ENCODE peak calls at places on chromosomes 7 and 10, in seven cellular contexts. One of them, this sample, is unnamed.

GRCh38 chr10:126583507-126584200 is 86.8 kb downstream of the C10orf90 start:
- DNase-seq in mammary epithelial cell: no peak
- DNase-seq in effector memory CD8-positive, alpha-beta T cell: no peak
- DNase-seq in naive thymus-derived CD8-positive, alpha-beta T cell: no peak
- DNase-seq in vagina: no peak
- DNase-seq in NCI-H510A treated with DMSO at 0.1 percent for 48 hours: no peak
- DNase-seq in stromal cell of bone marrow: no peak
- DNase-seq in this sample: no peak

GRCh38 chr10:94062611-94063010 is 68.9 kb downstream of the PLCE1 start:
- DNase-seq in stromal cell of bone marrow: no peak
- DNase-seq in naive thymus-derived CD8-positive, alpha-beta T cell: no peak
- DNase-seq in NCI-H510A treated with DMSO at 0.1 percent for 48 hours: no peak
- DNase-seq in vagina: no peak
- DNase-seq in mammary epithelial cell: no peak
- DNase-seq in effector memory CD8-positive, alpha-beta T cell: no peak
- DNase-seq in this sample: peak; percentile 21

GRCh38 chr10:60281792-60282353 is 107.8 kb downstream of the ANK3 start:
- DNase-seq in NCI-H510A treated with DMSO at 0.1 percent for 48 hours: no peak
- DNase-seq in stromal cell of bone marrow: no peak
- DNase-seq in vagina: no peak
- DNase-seq in effector memory CD8-positive, alpha-beta T cell: no peak
- DNase-seq in mammary epithelial cell: no peak
- DNase-seq in naive thymus-derived CD8-positive, alpha-beta T cell: no peak
- DNase-seq in this sample: no peak

GRCh38 chr7:18663321-18663720 is 167.8 kb downstream of the HDAC9 start:
- DNase-seq in vagina: no peak
- DNase-seq in mammary epithelial cell: no peak
- DNase-seq in stromal cell of bone marrow: no peak
- DNase-seq in effector memory CD8-positive, alpha-beta T cell: no peak
- DNase-seq in naive thymus-derived CD8-positive, alpha-beta T cell: no peak
- DNase-seq in NCI-H510A treated with DMSO at 0.1 percent for 48 hours: no peak
- DNase-seq in this sample: no peak

GRCh38 chr7:42010751-42011150 is 226.3 kb downstream of the GLI3 start:
- DNase-seq in NCI-H510A treated with DMSO at 0.1 percent for 48 hours: no peak
- DNase-seq in effector memory CD8-positive, alpha-beta T cell: no peak
- DNase-seq in mammary epithelial cell: no peak
- DNase-seq in vagina: no peak
- DNase-seq in stromal cell of bone marrow: no peak
- DNase-seq in naive thymus-derived CD8-positive, alpha-beta T cell: no peak
- DNase-seq in this sample: no peak

GRCh38 chr10:58531084-58531695 is 18.5 kb downstream of the BICC1 start:
- DNase-seq in vagina: no peak
- DNase-seq in stromal cell of bone marrow: peak; percentile 50
- DNase-seq in NCI-H510A treated with DMSO at 0.1 percent for 48 hours: peak; percentile 46
- DNase-seq in mammary epithelial cell: peak; percentile 68
- DNase-seq in effector memory CD8-positive, alpha-beta T cell: peak; percentile 31
- DNase-seq in naive thymus-derived CD8-positive, alpha-beta T cell: peak; percentile 33
- DNase-seq in this sample: peak; percentile 65

GRCh38 chr10:47354162-47354561 is 6.0 kb downstream of the RBP3 start:
- DNase-seq in NCI-H510A treated with DMSO at 0.1 percent for 48 hours: no peak
- DNase-seq in mammary epithelial cell: no peak
- DNase-seq in effector memory CD8-positive, alpha-beta T cell: no peak
- DNase-seq in vagina: no peak
- DNase-seq in naive thymus-derived CD8-positive, alpha-beta T cell: no peak
- DNase-seq in stromal cell of bone marrow: no peak
- DNase-seq in this sample: no peak

GRCh38 chr7:116145245-116145852 is 65.0 kb upstream of the TES start:
- DNase-seq in naive thymus-derived CD8-positive, alpha-beta T cell: no peak
- DNase-seq in vagina: no peak
- DNase-seq in effector memory CD8-positive, alpha-beta T cell: no peak
- DNase-seq in stromal cell of bone marrow: no peak
- DNase-seq in mammary epithelial cell: no peak
- DNase-seq in NCI-H510A treated with DMSO at 0.1 percent for 48 hours: no peak
- DNase-seq in this sample: no peak

GRCh38 chr10:32600317-32600716 is 154.4 kb downstream of the CCDC7 start:
- DNase-seq in vagina: no peak
- DNase-seq in effector memory CD8-positive, alpha-beta T cell: no peak
- DNase-seq in stromal cell of bone marrow: no peak
- DNase-seq in NCI-H510A treated with DMSO at 0.1 percent for 48 hours: no peak
- DNase-seq in naive thymus-derived CD8-positive, alpha-beta T cell: no peak
- DNase-seq in mammary epithelial cell: no peak
- DNase-seq in this sample: no peak

GRCh38 chr7:35839860-35840854 is 39.3 kb downstream of the SEPTIN7 start:
- DNase-seq in naive thymus-derived CD8-positive, alpha-beta T cell: no peak
- DNase-seq in NCI-H510A treated with DMSO at 0.1 percent for 48 hours: no peak
- DNase-seq in vagina: no peak
- DNase-seq in stromal cell of bone marrow: no peak
- DNase-seq in effector memory CD8-positive, alpha-beta T cell: no peak
- DNase-seq in mammary epithelial cell: peak; percentile 17
- DNase-seq in this sample: no peak

GRCh38 chr10:17878896-17879295 is 69.7 kb downstream of the MRC1 start:
- DNase-seq in effector memory CD8-positive, alpha-beta T cell: no peak
- DNase-seq in NCI-H510A treated with DMSO at 0.1 percent for 48 hours: no peak
- DNase-seq in stromal cell of bone marrow: no peak
- DNase-seq in mammary epithelial cell: no peak
- DNase-seq in vagina: no peak
- DNase-seq in naive thymus-derived CD8-positive, alpha-beta T cell: no peak
- DNase-seq in this sample: no peak

GRCh38 chr10:114350751-114351150 is 53.6 kb downstream of the AFAP1L2 start:
- DNase-seq in stromal cell of bone marrow: no peak
- DNase-seq in mammary epithelial cell: no peak
- DNase-seq in naive thymus-derived CD8-positive, alpha-beta T cell: no peak
- DNase-seq in NCI-H510A treated with DMSO at 0.1 percent for 48 hours: no peak
- DNase-seq in vagina: no peak
- DNase-seq in effector memory CD8-positive, alpha-beta T cell: no peak
- DNase-seq in this sample: no peak

GRCh38 chr7:13952921-13953320 is 36.5 kb downstream of the ETV1 start:
- DNase-seq in naive thymus-derived CD8-positive, alpha-beta T cell: no peak
- DNase-seq in NCI-H510A treated with DMSO at 0.1 percent for 48 hours: no peak
- DNase-seq in mammary epithelial cell: no peak
- DNase-seq in effector memory CD8-positive, alpha-beta T cell: no peak
- DNase-seq in vagina: no peak
- DNase-seq in stromal cell of bone marrow: no peak
- DNase-seq in this sample: no peak

GRCh38 chr7:98877692-98878364 is 504 bp upstream of the TRRAP start:
- DNase-seq in effector memory CD8-positive, alpha-beta T cell: no peak
- DNase-seq in mammary epithelial cell: no peak
- DNase-seq in stromal cell of bone marrow: no peak
- DNase-seq in vagina: no peak
- DNase-seq in NCI-H510A treated with DMSO at 0.1 percent for 48 hours: no peak
- DNase-seq in naive thymus-derived CD8-positive, alpha-beta T cell: no peak
- DNase-seq in this sample: no peak

GRCh38 chr10:77024456-77024855 is 613.2 kb downstream of the KCNMA1 start:
- DNase-seq in mammary epithelial cell: no peak
- DNase-seq in vagina: no peak
- DNase-seq in naive thymus-derived CD8-positive, alpha-beta T cell: no peak
- DNase-seq in NCI-H510A treated with DMSO at 0.1 percent for 48 hours: no peak
- DNase-seq in effector memory CD8-positive, alpha-beta T cell: no peak
- DNase-seq in stromal cell of bone marrow: peak; percentile 21
- DNase-seq in this sample: no peak

GRCh38 chr10:73339436-73339835 is 19.2 kb downstream of the CFAP70 start:
- DNase-seq in naive thymus-derived CD8-positive, alpha-beta T cell: no peak
- DNase-seq in NCI-H510A treated with DMSO at 0.1 percent for 48 hours: no peak
- DNase-seq in effector memory CD8-positive, alpha-beta T cell: no peak
- DNase-seq in mammary epithelial cell: no peak
- DNase-seq in vagina: no peak
- DNase-seq in stromal cell of bone marrow: no peak
- DNase-seq in this sample: no peak

GRCh38 chr7:133301444-133301843 is 48.6 kb downstream of the EXOC4 start:
- DNase-seq in NCI-H510A treated with DMSO at 0.1 percent for 48 hours: no peak
- DNase-seq in mammary epithelial cell: no peak
- DNase-seq in stromal cell of bone marrow: peak; percentile 9
- DNase-seq in effector memory CD8-positive, alpha-beta T cell: no peak
- DNase-seq in naive thymus-derived CD8-positive, alpha-beta T cell: no peak
- DNase-seq in vagina: no peak
- DNase-seq in this sample: no peak

GRCh38 chr7:11261470-11261869 is 287.8 kb downstream of the PHF14 start:
- DNase-seq in effector memory CD8-positive, alpha-beta T cell: no peak
- DNase-seq in naive thymus-derived CD8-positive, alpha-beta T cell: no peak
- DNase-seq in stromal cell of bone marrow: no peak
- DNase-seq in NCI-H510A treated with DMSO at 0.1 percent for 48 hours: peak; percentile 81
- DNase-seq in mammary epithelial cell: peak; percentile 1
- DNase-seq in vagina: no peak
- DNase-seq in this sample: no peak

GRCh38 chr10:11146402-11147171 is 128.9 kb downstream of the CELF2 start:
- DNase-seq in vagina: no peak
- DNase-seq in naive thymus-derived CD8-positive, alpha-beta T cell: no peak
- DNase-seq in effector memory CD8-positive, alpha-beta T cell: no peak
- DNase-seq in mammary epithelial cell: no peak
- DNase-seq in NCI-H510A treated with DMSO at 0.1 percent for 48 hours: no peak
- DNase-seq in stromal cell of bone marrow: no peak
- DNase-seq in this sample: no peak

GRCh38 chr7:74025745-74026144 is 2.2 kb upstream of the ELN start:
- DNase-seq in stromal cell of bone marrow: no peak
- DNase-seq in mammary epithelial cell: no peak
- DNase-seq in NCI-H510A treated with DMSO at 0.1 percent for 48 hours: no peak
- DNase-seq in effector memory CD8-positive, alpha-beta T cell: no peak
- DNase-seq in naive thymus-derived CD8-positive, alpha-beta T cell: no peak
- DNase-seq in vagina: no peak
- DNase-seq in this sample: no peak

GRCh38 chr10:31526681-31527080 is 207.7 kb downstream of the ZEB1 start:
- DNase-seq in effector memory CD8-positive, alpha-beta T cell: no peak
- DNase-seq in naive thymus-derived CD8-positive, alpha-beta T cell: no peak
- DNase-seq in NCI-H510A treated with DMSO at 0.1 percent for 48 hours: no peak
- DNase-seq in mammary epithelial cell: no peak
- DNase-seq in stromal cell of bone marrow: no peak
- DNase-seq in vagina: no peak
- DNase-seq in this sample: no peak

GRCh38 chr7:4164556-4164955 is 517.5 kb upstream of the FOXK1 start:
- DNase-seq in stromal cell of bone marrow: no peak
- DNase-seq in naive thymus-derived CD8-positive, alpha-beta T cell: no peak
- DNase-seq in vagina: no peak
- DNase-seq in NCI-H510A treated with DMSO at 0.1 percent for 48 hours: no peak
- DNase-seq in effector memory CD8-positive, alpha-beta T cell: no peak
- DNase-seq in mammary epithelial cell: no peak
- DNase-seq in this sample: no peak

GRCh38 chr7:79312022-79312421 is 141.4 kb downstream of the MAGI2 start:
- DNase-seq in NCI-H510A treated with DMSO at 0.1 percent for 48 hours: no peak
- DNase-seq in mammary epithelial cell: no peak
- DNase-seq in naive thymus-derived CD8-positive, alpha-beta T cell: no peak
- DNase-seq in effector memory CD8-positive, alpha-beta T cell: no peak
- DNase-seq in vagina: no peak
- DNase-seq in stromal cell of bone marrow: no peak
- DNase-seq in this sample: no peak

GRCh38 chr7:150367187-150367510 is 1.5 kb upstream of the REPIN1 start:
- DNase-seq in vagina: no peak
- DNase-seq in naive thymus-derived CD8-positive, alpha-beta T cell: no peak
- DNase-seq in stromal cell of bone marrow: no peak
- DNase-seq in NCI-H510A treated with DMSO at 0.1 percent for 48 hours: no peak
- DNase-seq in effector memory CD8-positive, alpha-beta T cell: no peak
- DNase-seq in mammary epithelial cell: no peak
- DNase-seq in this sample: no peak

GRCh38 chr10:6958254-6958653 is 378.2 kb upstream of the PRKCQ start:
- DNase-seq in effector memory CD8-positive, alpha-beta T cell: peak; percentile 23
- DNase-seq in naive thymus-derived CD8-positive, alpha-beta T cell: peak; percentile 8
- DNase-seq in vagina: no peak
- DNase-seq in mammary epithelial cell: no peak
- DNase-seq in NCI-H510A treated with DMSO at 0.1 percent for 48 hours: no peak
- DNase-seq in stromal cell of bone marrow: no peak
- DNase-seq in this sample: no peak

GRCh38 chr7:604038-604883 is 84.6 kb upstream of the PDGFA start:
- DNase-seq in NCI-H510A treated with DMSO at 0.1 percent for 48 hours: no peak
- DNase-seq in naive thymus-derived CD8-positive, alpha-beta T cell: peak; percentile 80
- DNase-seq in stromal cell of bone marrow: peak; percentile 28
- DNase-seq in mammary epithelial cell: no peak
- DNase-seq in vagina: no peak
- DNase-seq in effector memory CD8-positive, alpha-beta T cell: peak; percentile 93
- DNase-seq in this sample: no peak

GRCh38 chr7:6276911-6277408 is 4.5 kb upstream of the CYTH3 start:
- DNase-seq in NCI-H510A treated with DMSO at 0.1 percent for 48 hours: no peak
- DNase-seq in naive thymus-derived CD8-positive, alpha-beta T cell: no peak
- DNase-seq in stromal cell of bone marrow: no peak
- DNase-seq in vagina: no peak
- DNase-seq in mammary epithelial cell: no peak
- DNase-seq in effector memory CD8-positive, alpha-beta T cell: no peak
- DNase-seq in this sample: no peak

GRCh38 chr10:29415876-29416275 is 127.0 kb downstream of the LYZL1 start:
- DNase-seq in stromal cell of bone marrow: no peak
- DNase-seq in NCI-H510A treated with DMSO at 0.1 percent for 48 hours: no peak
- DNase-seq in mammary epithelial cell: no peak
- DNase-seq in effector memory CD8-positive, alpha-beta T cell: no peak
- DNase-seq in naive thymus-derived CD8-positive, alpha-beta T cell: no peak
- DNase-seq in vagina: no peak
- DNase-seq in this sample: no peak

GRCh38 chr10:74208081-74208480 is 57.1 kb downstream of the ADK start:
- DNase-seq in vagina: no peak
- DNase-seq in NCI-H510A treated with DMSO at 0.1 percent for 48 hours: peak; percentile 86
- DNase-seq in naive thymus-derived CD8-positive, alpha-beta T cell: no peak
- DNase-seq in stromal cell of bone marrow: no peak
- DNase-seq in mammary epithelial cell: no peak
- DNase-seq in effector memory CD8-positive, alpha-beta T cell: no peak
- DNase-seq in this sample: no peak

GRCh38 chr7:89687266-89687665 is 467.0 kb upstream of the STEAP1 start:
- DNase-seq in naive thymus-derived CD8-positive, alpha-beta T cell: no peak
- DNase-seq in effector memory CD8-positive, alpha-beta T cell: no peak
- DNase-seq in NCI-H510A treated with DMSO at 0.1 percent for 48 hours: no peak
- DNase-seq in stromal cell of bone marrow: no peak
- DNase-seq in vagina: no peak
- DNase-seq in mammary epithelial cell: no peak
- DNase-seq in this sample: no peak

This sample was measured in fibroblast of the conjunctiva.